ENCODE peak calls at places on chromosomes 2 and 18, in eight cellular contexts. One of them, this sample, is unnamed.

GRCh38 chr2:9699139-9699823 is 68.5 kb upstream of the YWHAQ start:
- DNase-seq in kidney glomerular epithelial cell: peak
- DNase-seq in activated CD8-positive, alpha-beta memory T cell treated with anti-CD3 and anti-CD28 coated beads for 24 hours: no peak
- DNase-seq in NCI-H1417 treated with DMSO at 0.1 percent for 48 hours: no peak
- DNase-seq in KBM-7: no peak
- DNase-seq in lower leg skin: no peak
- DNase-seq in T-cell: no peak
- DNase-seq in frontal cortex: no peak
- DNase-seq in this sample: no peak

GRCh38 chr2:153543639-153544071 is 65.1 kb upstream of the RPRM start:
- DNase-seq in activated CD8-positive, alpha-beta memory T cell treated with anti-CD3 and anti-CD28 coated beads for 24 hours: no peak
- DNase-seq in T-cell: no peak
- DNase-seq in KBM-7: no peak
- DNase-seq in kidney glomerular epithelial cell: no peak
- DNase-seq in lower leg skin: no peak
- DNase-seq in NCI-H1417 treated with DMSO at 0.1 percent for 48 hours: peak
- DNase-seq in frontal cortex: no peak
- DNase-seq in this sample: no peak

GRCh38 chr2:24363306-24363705 is 3.0 kb upstream of the ITSN2 start:
- DNase-seq in kidney glomerular epithelial cell: no peak
- DNase-seq in KBM-7: no peak
- DNase-seq in activated CD8-positive, alpha-beta memory T cell treated with anti-CD3 and anti-CD28 coated beads for 24 hours: no peak
- DNase-seq in NCI-H1417 treated with DMSO at 0.1 percent for 48 hours: no peak
- DNase-seq in T-cell: no peak
- DNase-seq in frontal cortex: no peak
- DNase-seq in lower leg skin: no peak
- DNase-seq in this sample: no peak

GRCh38 chr18:58861353-58861752 is 3.3 kb upstream of the ZNF532 start:
- DNase-seq in lower leg skin: no peak
- DNase-seq in kidney glomerular epithelial cell: no peak
- DNase-seq in KBM-7: no peak
- DNase-seq in NCI-H1417 treated with DMSO at 0.1 percent for 48 hours: no peak
- DNase-seq in activated CD8-positive, alpha-beta memory T cell treated with anti-CD3 and anti-CD28 coated beads for 24 hours: no peak
- DNase-seq in T-cell: no peak
- DNase-seq in frontal cortex: no peak
- DNase-seq in this sample: no peak

GRCh38 chr2:72993147-72993546 is 75.8 kb downstream of the EMX1 start:
- DNase-seq in kidney glomerular epithelial cell: peak
- DNase-seq in NCI-H1417 treated with DMSO at 0.1 percent for 48 hours: no peak
- DNase-seq in lower leg skin: peak
- DNase-seq in T-cell: peak
- DNase-seq in frontal cortex: peak
- DNase-seq in KBM-7: peak
- DNase-seq in activated CD8-positive, alpha-beta memory T cell treated with anti-CD3 and anti-CD28 coated beads for 24 hours: peak
- DNase-seq in this sample: peak

GRCh38 chr18:53715243-53715853 is 509.1 kb downstream of the MBD2 start:
- DNase-seq in kidney glomerular epithelial cell: no peak
- DNase-seq in lower leg skin: no peak
- DNase-seq in NCI-H1417 treated with DMSO at 0.1 percent for 48 hours: no peak
- DNase-seq in KBM-7: no peak
- DNase-seq in activated CD8-positive, alpha-beta memory T cell treated with anti-CD3 and anti-CD28 coated beads for 24 hours: no peak
- DNase-seq in frontal cortex: no peak
- DNase-seq in T-cell: no peak
- DNase-seq in this sample: no peak

GRCh38 chr18:77095356-77096030 is 37.1 kb downstream of the MBP start:
- DNase-seq in frontal cortex: no peak
- DNase-seq in activated CD8-positive, alpha-beta memory T cell treated with anti-CD3 and anti-CD28 coated beads for 24 hours: no peak
- DNase-seq in T-cell: no peak
- DNase-seq in KBM-7: peak
- DNase-seq in kidney glomerular epithelial cell: no peak
- DNase-seq in lower leg skin: peak
- DNase-seq in NCI-H1417 treated with DMSO at 0.1 percent for 48 hours: no peak
- DNase-seq in this sample: no peak

GRCh38 chr2:42141687-42142475 is 27.3 kb upstream of the EML4 start:
- DNase-seq in kidney glomerular epithelial cell: peak
- DNase-seq in lower leg skin: peak
- DNase-seq in T-cell: no peak
- DNase-seq in activated CD8-positive, alpha-beta memory T cell treated with anti-CD3 and anti-CD28 coated beads for 24 hours: peak
- DNase-seq in NCI-H1417 treated with DMSO at 0.1 percent for 48 hours: no peak
- DNase-seq in frontal cortex: no peak
- DNase-seq in KBM-7: peak
- DNase-seq in this sample: no peak

GRCh38 chr2:73284296-73285161 is at the start of gene FBXO41:
- DNase-seq in NCI-H1417 treated with DMSO at 0.1 percent for 48 hours: peak
- DNase-seq in frontal cortex: peak
- DNase-seq in lower leg skin: peak
- DNase-seq in KBM-7: peak
- DNase-seq in T-cell: peak
- DNase-seq in kidney glomerular epithelial cell: no peak
- DNase-seq in activated CD8-positive, alpha-beta memory T cell treated with anti-CD3 and anti-CD28 coated beads for 24 hours: peak
- DNase-seq in this sample: peak

GRCh38 chr2:42927334-42928160 is 135.2 kb upstream of the HAAO start:
- DNase-seq in KBM-7: peak
- DNase-seq in kidney glomerular epithelial cell: no peak
- DNase-seq in frontal cortex: no peak
- DNase-seq in activated CD8-positive, alpha-beta memory T cell treated with anti-CD3 and anti-CD28 coated beads for 24 hours: no peak
- DNase-seq in lower leg skin: no peak
- DNase-seq in NCI-H1417 treated with DMSO at 0.1 percent for 48 hours: no peak
- DNase-seq in T-cell: no peak
- DNase-seq in this sample: no peak

GRCh38 chr2:42099431-42100173 is 51.8 kb downstream of the PKDCC start:
- DNase-seq in NCI-H1417 treated with DMSO at 0.1 percent for 48 hours: no peak
- DNase-seq in lower leg skin: no peak
- DNase-seq in KBM-7: no peak
- DNase-seq in kidney glomerular epithelial cell: no peak
- DNase-seq in frontal cortex: no peak
- DNase-seq in T-cell: no peak
- DNase-seq in activated CD8-positive, alpha-beta memory T cell treated with anti-CD3 and anti-CD28 coated beads for 24 hours: peak
- DNase-seq in this sample: no peak

GRCh38 chr18:61432590-61432989 is 99.4 kb downstream of the CDH20 start:
- DNase-seq in frontal cortex: no peak
- DNase-seq in activated CD8-positive, alpha-beta memory T cell treated with anti-CD3 and anti-CD28 coated beads for 24 hours: no peak
- DNase-seq in NCI-H1417 treated with DMSO at 0.1 percent for 48 hours: no peak
- DNase-seq in lower leg skin: no peak
- DNase-seq in KBM-7: no peak
- DNase-seq in T-cell: no peak
- DNase-seq in kidney glomerular epithelial cell: no peak
- DNase-seq in this sample: no peak

GRCh38 chr2:10278029-10278762 is 24.5 kb upstream of the HPCAL1 start:
- DNase-seq in lower leg skin: peak
- DNase-seq in activated CD8-positive, alpha-beta memory T cell treated with anti-CD3 and anti-CD28 coated beads for 24 hours: no peak
- DNase-seq in NCI-H1417 treated with DMSO at 0.1 percent for 48 hours: no peak
- DNase-seq in KBM-7: peak
- DNase-seq in kidney glomerular epithelial cell: peak
- DNase-seq in T-cell: no peak
- DNase-seq in frontal cortex: no peak
- DNase-seq in this sample: no peak

GRCh38 chr2:162018530-162018929 is 55.5 kb downstream of the DPP4 start:
- DNase-seq in activated CD8-positive, alpha-beta memory T cell treated with anti-CD3 and anti-CD28 coated beads for 24 hours: no peak
- DNase-seq in T-cell: no peak
- DNase-seq in lower leg skin: no peak
- DNase-seq in NCI-H1417 treated with DMSO at 0.1 percent for 48 hours: no peak
- DNase-seq in KBM-7: no peak
- DNase-seq in kidney glomerular epithelial cell: no peak
- DNase-seq in frontal cortex: no peak
- DNase-seq in this sample: no peak

GRCh38 chr2:54956392-54956722 is 93.9 kb downstream of the RTN4 start:
- DNase-seq in KBM-7: no peak
- DNase-seq in activated CD8-positive, alpha-beta memory T cell treated with anti-CD3 and anti-CD28 coated beads for 24 hours: no peak
- DNase-seq in T-cell: no peak
- DNase-seq in kidney glomerular epithelial cell: no peak
- DNase-seq in NCI-H1417 treated with DMSO at 0.1 percent for 48 hours: no peak
- DNase-seq in lower leg skin: no peak
- DNase-seq in frontal cortex: no peak
- DNase-seq in this sample: no peak

GRCh38 chr2:9410108-9410507 is 13.2 kb downstream of the ITGB1BP1 start:
- DNase-seq in T-cell: no peak
- DNase-seq in NCI-H1417 treated with DMSO at 0.1 percent for 48 hours: no peak
- DNase-seq in frontal cortex: no peak
- DNase-seq in kidney glomerular epithelial cell: no peak
- DNase-seq in lower leg skin: no peak
- DNase-seq in KBM-7: no peak
- DNase-seq in activated CD8-positive, alpha-beta memory T cell treated with anti-CD3 and anti-CD28 coated beads for 24 hours: no peak
- DNase-seq in this sample: no peak

GRCh38 chr2:176614049-176614448 is 344.8 kb downstream of the MTX2 start:
- DNase-seq in activated CD8-positive, alpha-beta memory T cell treated with anti-CD3 and anti-CD28 coated beads for 24 hours: no peak
- DNase-seq in frontal cortex: no peak
- DNase-seq in NCI-H1417 treated with DMSO at 0.1 percent for 48 hours: no peak
- DNase-seq in kidney glomerular epithelial cell: no peak
- DNase-seq in lower leg skin: no peak
- DNase-seq in KBM-7: no peak
- DNase-seq in T-cell: no peak
- DNase-seq in this sample: no peak

GRCh38 chr18:72895548-72895947 is 27.8 kb upstream of the NETO1 start:
- DNase-seq in KBM-7: no peak
- DNase-seq in NCI-H1417 treated with DMSO at 0.1 percent for 48 hours: no peak
- DNase-seq in activated CD8-positive, alpha-beta memory T cell treated with anti-CD3 and anti-CD28 coated beads for 24 hours: no peak
- DNase-seq in lower leg skin: no peak
- DNase-seq in kidney glomerular epithelial cell: peak
- DNase-seq in frontal cortex: no peak
- DNase-seq in T-cell: no peak
- DNase-seq in this sample: no peak

GRCh38 chr2:7324706-7325105 is 407.5 kb downstream of the RNF144A start:
- DNase-seq in lower leg skin: no peak
- DNase-seq in frontal cortex: no peak
- DNase-seq in KBM-7: no peak
- DNase-seq in activated CD8-positive, alpha-beta memory T cell treated with anti-CD3 and anti-CD28 coated beads for 24 hours: no peak
- DNase-seq in kidney glomerular epithelial cell: no peak
- DNase-seq in NCI-H1417 treated with DMSO at 0.1 percent for 48 hours: no peak
- DNase-seq in T-cell: no peak
- DNase-seq in this sample: no peak

GRCh38 chr2:226475650-226476049 is 324.0 kb downstream of the IRS1 start:
- DNase-seq in frontal cortex: no peak
- DNase-seq in activated CD8-positive, alpha-beta memory T cell treated with anti-CD3 and anti-CD28 coated beads for 24 hours: no peak
- DNase-seq in kidney glomerular epithelial cell: peak
- DNase-seq in NCI-H1417 treated with DMSO at 0.1 percent for 48 hours: no peak
- DNase-seq in KBM-7: peak
- DNase-seq in T-cell: no peak
- DNase-seq in lower leg skin: no peak
- DNase-seq in this sample: no peak

GRCh38 chr2:2590141-2590540 is 259.1 kb upstream of the MYT1L start:
- DNase-seq in lower leg skin: no peak
- DNase-seq in T-cell: no peak
- DNase-seq in NCI-H1417 treated with DMSO at 0.1 percent for 48 hours: no peak
- DNase-seq in KBM-7: no peak
- DNase-seq in kidney glomerular epithelial cell: no peak
- DNase-seq in frontal cortex: no peak
- DNase-seq in activated CD8-positive, alpha-beta memory T cell treated with anti-CD3 and anti-CD28 coated beads for 24 hours: no peak
- DNase-seq in this sample: no peak

GRCh38 chr18:59228361-59228760 is 8.4 kb downstream of the GRP start:
- DNase-seq in KBM-7: no peak
- DNase-seq in kidney glomerular epithelial cell: no peak
- DNase-seq in T-cell: no peak
- DNase-seq in activated CD8-positive, alpha-beta memory T cell treated with anti-CD3 and anti-CD28 coated beads for 24 hours: no peak
- DNase-seq in lower leg skin: no peak
- DNase-seq in frontal cortex: no peak
- DNase-seq in NCI-H1417 treated with DMSO at 0.1 percent for 48 hours: no peak
- DNase-seq in this sample: no peak

GRCh38 chr2:70999362-70999761 is 4.7 kb upstream of the TEX261 start:
- DNase-seq in lower leg skin: peak
- DNase-seq in NCI-H1417 treated with DMSO at 0.1 percent for 48 hours: no peak
- DNase-seq in frontal cortex: no peak
- DNase-seq in kidney glomerular epithelial cell: no peak
- DNase-seq in activated CD8-positive, alpha-beta memory T cell treated with anti-CD3 and anti-CD28 coated beads for 24 hours: no peak
- DNase-seq in KBM-7: no peak
- DNase-seq in T-cell: no peak
- DNase-seq in this sample: no peak

GRCh38 chr2:3617198-3617890 is 22.4 kb downstream of the COLEC11 start:
- DNase-seq in T-cell: no peak
- DNase-seq in lower leg skin: peak
- DNase-seq in frontal cortex: no peak
- DNase-seq in kidney glomerular epithelial cell: no peak
- DNase-seq in NCI-H1417 treated with DMSO at 0.1 percent for 48 hours: no peak
- DNase-seq in KBM-7: no peak
- DNase-seq in activated CD8-positive, alpha-beta memory T cell treated with anti-CD3 and anti-CD28 coated beads for 24 hours: no peak
- DNase-seq in this sample: no peak

GRCh38 chr2:241870611-241871537 is 1.3 kb downstream of the RTP5 start:
- DNase-seq in kidney glomerular epithelial cell: no peak
- DNase-seq in NCI-H1417 treated with DMSO at 0.1 percent for 48 hours: no peak
- DNase-seq in KBM-7: no peak
- DNase-seq in T-cell: no peak
- DNase-seq in frontal cortex: no peak
- DNase-seq in activated CD8-positive, alpha-beta memory T cell treated with anti-CD3 and anti-CD28 coated beads for 24 hours: peak
- DNase-seq in lower leg skin: no peak
- DNase-seq in this sample: no peak

GRCh38 chr2:42933824-42934254 is 141.5 kb upstream of the HAAO start:
- DNase-seq in frontal cortex: no peak
- DNase-seq in T-cell: no peak
- DNase-seq in NCI-H1417 treated with DMSO at 0.1 percent for 48 hours: no peak
- DNase-seq in lower leg skin: no peak
- DNase-seq in kidney glomerular epithelial cell: no peak
- DNase-seq in activated CD8-positive, alpha-beta memory T cell treated with anti-CD3 and anti-CD28 coated beads for 24 hours: no peak
- DNase-seq in KBM-7: no peak
- DNase-seq in this sample: no peak